ENCODE peak calls at places on chromosomes 16 and 17, in seven cellular contexts. E is endothelial cell of umbilical vein, M is K562, L is H1, F is A549, Q is SK-N-SH, J is HCT116. U is an unnamed sample.

GRCh38 chr17:42120161-42121065 is 754 bp downstream of the KAT2A start:
- DNase-seq in E (no peak), M (peak), L (no peak), F (peak), Q (peak), J (no peak), U (peak)

GRCh38 chr16:30357085-30357714 is 2.1 kb upstream of the CD2BP2 start:
- DNase-seq in E (no peak), M (no peak), L (no peak), F (no peak), Q (no peak), J (no peak), U (no peak)

GRCh38 chr16:15572329-15573001 is 70.5 kb downstream of the MARF1 start:
- DNase-seq in E (no peak), M (no peak), L (no peak), F (no peak), Q (no peak), J (no peak), U (peak)

GRCh38 chr16:85296859-85297698 is 184.8 kb upstream of the CIBAR2 start:
- DNase-seq in E (peak), M (peak), L (no peak), F (peak), Q (peak), J (peak), U (peak)

GRCh38 chr16:31331141-31331764 is 23.7 kb upstream of the ITGAX start:
- DNase-seq in E (no peak), M (no peak), L (no peak), F (no peak), Q (no peak), J (no peak), U (peak)

GRCh38 chr17:1644493-1645206 is 882 bp downstream of the SCARF1 start:
- DNase-seq in E (peak), M (no peak), L (no peak), F (no peak), Q (no peak), J (no peak), U (peak)

GRCh38 chr17:62075308-62075815 is 10.3 kb upstream of the MED13 start:
- DNase-seq in E (no peak), M (no peak), L (no peak), F (no peak), Q (no peak), J (no peak), U (no peak)

GRCh38 chr17:45226620-45227019 is 4.9 kb downstream of the FMNL1 start:
- DNase-seq in E (no peak), M (no peak), L (no peak), F (no peak), Q (no peak), J (no peak), U (no peak)

GRCh38 chr17:34252138-34252889 is 2.8 kb upstream of the CCL2 start:
- DNase-seq in E (peak), M (no peak), L (no peak), F (peak), Q (peak), J (no peak), U (peak)

GRCh38 chr17:59220328-59221158 is at the start of gene GDPD1:
- DNase-seq in E (peak), M (peak), L (peak), F (peak), Q (peak), J (peak), U (peak)

GRCh38 chr17:45052052-45052772 is 780 bp upstream of the DCAKD start:
- DNase-seq in E (peak), M (peak), L (no peak), F (no peak), Q (peak), J (no peak), U (peak)

GRCh38 chr16:68781784-68782183 is 44.7 kb downstream of the CDH1 start:
- DNase-seq in E (no peak), M (no peak), L (no peak), F (no peak), Q (no peak), J (no peak), U (peak)

GRCh38 chr16:80923356-80923755 is 83.3 kb downstream of the CMC2 start:
- DNase-seq in E (no peak), M (no peak), L (no peak), F (no peak), Q (no peak), J (no peak), U (no peak)

GRCh38 chr16:80924372-80924978 is 82.2 kb downstream of the CMC2 start:
- DNase-seq in E (peak), M (peak), L (peak), F (peak), Q (peak), J (peak), U (peak)
- TF ChIP-seq CTCF in E (peak), M (peak), L (peak), F (peak), Q (peak), J (peak), U (peak)

GRCh38 chr16:27233731-27234130 is 30.4 kb downstream of the KDM8 start:
- DNase-seq in E (no peak), M (no peak), L (no peak), F (no peak), Q (no peak), J (no peak), U (no peak)

GRCh38 chr16:27234171-27234570 is 30.8 kb downstream of the KDM8 start:
- DNase-seq in E (no peak), M (no peak), L (no peak), F (no peak), Q (no peak), J (no peak), U (no peak)

GRCh38 chr16:27232061-27232841 is 28.9 kb downstream of the KDM8 start:
- DNase-seq in E (no peak), M (no peak), L (no peak), F (no peak), Q (no peak), J (no peak), U (peak)

GRCh38 chr16:27231692-27232060 is 28.4 kb downstream of the KDM8 start:
- DNase-seq in E (no peak), M (no peak), L (no peak), F (no peak), Q (no peak), J (no peak), U (no peak)

GRCh38 chr16:27232875-27233605 is 29.7 kb downstream of the KDM8 start:
- DNase-seq in E (no peak), M (no peak), L (no peak), F (no peak), Q (no peak), J (no peak), U (no peak)
- H3K4me3 ChIP-seq in E (no peak), M (no peak), L (no peak), F (no peak), Q (no peak), J (no peak), U (no peak)

GRCh38 chr16:12089492-12090161 is 113.1 kb downstream of the SNX29 start:
- DNase-seq in E (peak), M (peak), L (no peak), F (no peak), Q (no peak), J (peak), U (peak)

GRCh38 chr16:12083625-12084024 is 107.1 kb downstream of the SNX29 start:
- DNase-seq in E (no peak), M (no peak), L (no peak), F (no peak), Q (no peak), J (no peak), U (no peak)

GRCh38 chr16:12084436-12084835 is 107.9 kb downstream of the SNX29 start:
- DNase-seq in E (no peak), M (no peak), L (no peak), F (no peak), Q (no peak), J (no peak), U (no peak)

GRCh38 chr16:12087901-12088364 is 111.4 kb downstream of the SNX29 start:
- DNase-seq in E (no peak), M (no peak), L (no peak), F (no peak), Q (peak), J (no peak), U (no peak)

GRCh38 chr16:12086861-12087260 is 110.3 kb downstream of the SNX29 start:
- DNase-seq in E (no peak), M (no peak), L (no peak), F (no peak), Q (no peak), J (no peak), U (no peak)
- TF ChIP-seq MAX in E (no peak), M (no peak), L (no peak), F (no peak), Q (no peak), J (no peak), U (no peak)

DNA sequence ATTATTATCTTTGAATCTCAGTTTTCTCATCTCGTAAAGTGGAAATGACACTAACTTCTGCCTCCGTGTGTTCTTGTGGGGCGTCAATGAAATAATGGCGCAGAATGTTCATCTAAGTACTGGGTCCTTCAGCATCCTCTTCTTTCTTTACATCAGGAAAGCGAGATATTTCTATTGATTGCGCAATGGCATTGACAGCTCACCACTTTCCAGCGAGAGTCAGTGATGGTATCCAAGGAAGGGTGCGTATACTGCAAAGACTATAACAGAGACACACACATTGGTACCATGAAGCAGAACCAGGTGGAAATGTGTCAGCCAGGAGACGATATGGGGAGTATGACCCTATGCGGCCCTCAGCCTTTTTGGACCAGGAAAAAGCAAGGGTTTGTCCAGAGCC is 162.1 kb downstream of the SHISA9 start:
- DNase-seq in E (no peak), M (no peak), L (no peak), F (no peak), Q (no peak), J (no peak), U (no peak)
- TF ChIP-seq CTCF in E (no peak), M (no peak), L (no peak), F (no peak), Q (no peak), J (no peak), U (no peak)

GRCh38 chr16:175145-175949 is 1.1 kb upstream of the HBA1 start:
- DNase-seq in E (no peak), M (peak), L (no peak), F (no peak), Q (peak), J (no peak), U (no peak)
- H3K4me3 ChIP-seq in E (no peak), M (no peak), L (no peak), F (no peak), Q (no peak), J (no peak), U (no peak)

GRCh38 chr16:70779361-70779760 is 21.6 kb downstream of the VAC14 start:
- DNase-seq in E (no peak), M (no peak), L (no peak), F (no peak), Q (no peak), J (no peak), U (no peak)
- TF ChIP-seq MAX in E (no peak), M (no peak), L (no peak), F (no peak), Q (no peak), J (no peak), U (no peak)

DNA sequence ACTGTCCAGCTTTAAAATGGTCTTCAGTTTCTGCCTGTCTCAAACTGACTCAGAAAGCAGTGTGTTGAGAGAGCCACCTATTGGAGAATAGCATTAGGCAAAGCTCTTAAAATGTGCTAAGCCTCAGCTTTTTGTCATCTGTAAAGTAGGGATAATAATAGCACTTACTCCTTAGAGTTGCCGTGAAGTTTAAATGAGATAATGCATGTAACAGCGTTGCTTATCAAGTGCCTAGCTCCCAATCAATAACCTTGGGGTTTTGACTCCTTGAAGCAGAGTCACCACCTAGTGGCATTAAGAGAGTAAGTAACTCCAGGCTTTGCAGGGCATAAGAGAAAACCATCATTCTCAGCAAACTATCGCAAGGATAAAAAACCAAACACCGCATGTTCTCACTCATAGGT is 163.3 kb downstream of the HS3ST2 start:
- DNase-seq in E (peak), M (no peak), L (no peak), F (no peak), Q (no peak), J (peak), U (peak)
- TF ChIP-seq CTCF in E (no peak), M (peak), L (no peak), F (peak), Q (peak), J (peak), U (no peak)